ENCODE peak calls at places on chromosomes 12 and 14, in four cellular contexts. One of them, this sample, is unnamed.

GRCh38 chr14:105484069-105484996 is 2.4 kb upstream of the CRIP1 start:
- DNase-seq in sigmoid colon: no peak
- DNase-seq in HL-60: no peak
- DNase-seq in upper lobe of left lung: no peak
- DNase-seq in this sample: no peak

GRCh38 chr14:22547948-22548750 is 40.9 kb downstream of the DAD1 start:
- DNase-seq in sigmoid colon: no peak
- DNase-seq in HL-60: no peak
- DNase-seq in upper lobe of left lung: no peak
- DNase-seq in this sample: no peak

GRCh38 chr14:27672047-27672446 is 1074.2 kb upstream of the NOVA1 start:
- DNase-seq in sigmoid colon: no peak
- DNase-seq in HL-60: no peak
- DNase-seq in upper lobe of left lung: no peak
- DNase-seq in this sample: no peak

GRCh38 chr14:34843011-34843554 is 32.1 kb downstream of the BAZ1A start:
- DNase-seq in sigmoid colon: no peak
- DNase-seq in HL-60: peak; percentile 5
- DNase-seq in upper lobe of left lung: no peak
- DNase-seq in this sample: no peak

GRCh38 chr12:54588110-54588831 is at the start of gene PPP1R1A:
- DNase-seq in sigmoid colon: no peak
- DNase-seq in HL-60: no peak
- DNase-seq in upper lobe of left lung: no peak
- DNase-seq in this sample: no peak

GRCh38 chr12:64733857-64734256 is 25.3 kb downstream of the GNS start:
- DNase-seq in sigmoid colon: no peak
- DNase-seq in HL-60: no peak
- DNase-seq in upper lobe of left lung: no peak
- DNase-seq in this sample: no peak

GRCh38 chr12:8823565-8824300 is 1.3 kb downstream of the A2ML1 start:
- DNase-seq in sigmoid colon: no peak
- DNase-seq in HL-60: peak; percentile 3
- DNase-seq in upper lobe of left lung: peak; percentile 37
- DNase-seq in this sample: no peak

GRCh38 chr14:74965770-74966153 is 10.4 kb upstream of the PGF start:
- DNase-seq in sigmoid colon: peak; percentile 17
- DNase-seq in HL-60: no peak
- DNase-seq in upper lobe of left lung: no peak
- DNase-seq in this sample: no peak

GRCh38 chr14:98466807-98467206 is 805.2 kb downstream of the BCL11B start:
- DNase-seq in sigmoid colon: no peak
- DNase-seq in HL-60: no peak
- DNase-seq in upper lobe of left lung: no peak
- DNase-seq in this sample: no peak

DNA sequence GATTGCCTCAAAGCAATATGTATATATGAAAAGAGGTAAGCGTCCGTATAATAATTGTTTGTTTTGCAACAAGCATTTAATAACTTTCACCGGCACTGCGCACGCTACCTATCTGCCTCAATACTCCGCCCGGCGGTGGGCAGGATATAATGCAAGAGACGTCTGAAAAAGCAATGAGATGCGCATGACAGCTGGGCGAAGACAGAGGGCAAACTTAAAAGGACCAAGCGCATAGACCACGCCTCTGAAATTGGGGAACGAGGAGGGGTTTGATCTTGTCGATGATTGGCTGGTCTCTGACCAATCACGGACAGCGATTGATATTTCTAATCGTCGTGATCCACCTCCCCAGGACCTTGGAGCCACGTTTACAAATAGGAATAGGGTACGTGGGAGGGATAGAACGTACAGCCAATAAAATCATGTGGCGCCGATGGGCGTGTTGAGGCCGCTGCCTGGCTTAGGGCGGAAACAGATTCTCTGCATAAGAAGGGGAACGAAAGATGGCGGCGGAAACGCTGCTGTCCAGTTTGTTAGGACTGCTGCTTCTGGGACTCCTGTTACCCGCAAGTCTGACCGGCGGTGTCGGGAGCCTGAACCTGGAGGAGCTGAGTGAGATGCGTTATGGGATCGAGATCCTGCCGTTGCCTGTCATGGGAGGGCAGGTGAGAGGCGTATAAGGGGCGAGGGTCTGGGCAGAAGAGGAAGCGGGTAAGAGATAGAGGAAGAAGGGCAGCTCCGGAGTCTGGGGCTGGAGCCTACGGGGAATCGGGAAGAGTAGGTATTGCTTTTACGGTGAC is at the start of gene OS9:
- DNase-seq in sigmoid colon: peak; percentile 99
- DNase-seq in HL-60: peak; percentile 100
- DNase-seq in upper lobe of left lung: peak; percentile 99
- DNase-seq in this sample: peak; percentile 96
- TF ChIP-seq POLR2AphosphoS5 in sigmoid colon: peak; percentile 88
- TF ChIP-seq POLR2AphosphoS5 in HL-60: peak; percentile 92
- TF ChIP-seq POLR2AphosphoS5 in upper lobe of left lung: peak; percentile 88
- TF ChIP-seq POLR2AphosphoS5 in this sample: peak; percentile 91

GRCh38 chr12:27491226-27491625 is 32.8 kb upstream of the PPFIBP1 start:
- DNase-seq in sigmoid colon: no peak
- DNase-seq in HL-60: no peak
- DNase-seq in upper lobe of left lung: no peak
- DNase-seq in this sample: no peak

GRCh38 chr12:27486986-27487385 is 37.0 kb upstream of the PPFIBP1 start:
- DNase-seq in sigmoid colon: no peak
- DNase-seq in HL-60: no peak
- DNase-seq in upper lobe of left lung: no peak
- DNase-seq in this sample: no peak

GRCh38 chr12:27493260-27493935 is 30.6 kb upstream of the PPFIBP1 start:
- DNase-seq in sigmoid colon: no peak
- DNase-seq in HL-60: no peak
- DNase-seq in upper lobe of left lung: no peak
- DNase-seq in this sample: no peak

DNA sequence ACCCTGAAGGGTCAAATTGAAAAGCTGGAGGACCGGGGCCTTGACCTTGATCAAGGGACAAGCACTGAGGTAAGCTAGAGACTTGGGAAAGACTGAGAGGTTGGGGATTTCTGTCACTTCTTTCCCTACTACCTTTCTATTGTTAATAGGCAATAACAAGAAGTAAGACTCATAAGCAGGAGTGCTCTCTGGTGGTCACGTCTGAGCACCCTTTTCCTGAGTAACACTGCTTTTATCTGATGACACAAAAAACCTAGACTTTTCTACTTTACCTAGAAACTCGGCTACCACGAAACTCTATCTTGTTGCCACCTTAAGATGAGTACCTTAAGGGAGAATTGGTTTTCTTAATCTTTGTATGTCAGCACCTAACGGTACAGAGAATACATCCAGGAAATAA is 35.5 kb upstream of the PPFIBP1 start:
- DNase-seq in sigmoid colon: no peak
- DNase-seq in HL-60: no peak
- DNase-seq in upper lobe of left lung: no peak
- DNase-seq in this sample: no peak
- TF ChIP-seq CTCF in sigmoid colon: no peak
- TF ChIP-seq CTCF in HL-60: no peak
- TF ChIP-seq CTCF in upper lobe of left lung: no peak
- TF ChIP-seq CTCF in this sample: no peak

GRCh38 chr12:132524405-132524804 is 34.5 kb downstream of the FBRSL1 start:
- DNase-seq in sigmoid colon: no peak
- DNase-seq in HL-60: no peak
- DNase-seq in upper lobe of left lung: peak; percentile 38
- DNase-seq in this sample: no peak
- TF ChIP-seq POLR2AphosphoS5 in sigmoid colon: no peak
- TF ChIP-seq POLR2AphosphoS5 in HL-60: no peak
- TF ChIP-seq POLR2AphosphoS5 in upper lobe of left lung: no peak
- TF ChIP-seq POLR2AphosphoS5 in this sample: no peak

DNA sequence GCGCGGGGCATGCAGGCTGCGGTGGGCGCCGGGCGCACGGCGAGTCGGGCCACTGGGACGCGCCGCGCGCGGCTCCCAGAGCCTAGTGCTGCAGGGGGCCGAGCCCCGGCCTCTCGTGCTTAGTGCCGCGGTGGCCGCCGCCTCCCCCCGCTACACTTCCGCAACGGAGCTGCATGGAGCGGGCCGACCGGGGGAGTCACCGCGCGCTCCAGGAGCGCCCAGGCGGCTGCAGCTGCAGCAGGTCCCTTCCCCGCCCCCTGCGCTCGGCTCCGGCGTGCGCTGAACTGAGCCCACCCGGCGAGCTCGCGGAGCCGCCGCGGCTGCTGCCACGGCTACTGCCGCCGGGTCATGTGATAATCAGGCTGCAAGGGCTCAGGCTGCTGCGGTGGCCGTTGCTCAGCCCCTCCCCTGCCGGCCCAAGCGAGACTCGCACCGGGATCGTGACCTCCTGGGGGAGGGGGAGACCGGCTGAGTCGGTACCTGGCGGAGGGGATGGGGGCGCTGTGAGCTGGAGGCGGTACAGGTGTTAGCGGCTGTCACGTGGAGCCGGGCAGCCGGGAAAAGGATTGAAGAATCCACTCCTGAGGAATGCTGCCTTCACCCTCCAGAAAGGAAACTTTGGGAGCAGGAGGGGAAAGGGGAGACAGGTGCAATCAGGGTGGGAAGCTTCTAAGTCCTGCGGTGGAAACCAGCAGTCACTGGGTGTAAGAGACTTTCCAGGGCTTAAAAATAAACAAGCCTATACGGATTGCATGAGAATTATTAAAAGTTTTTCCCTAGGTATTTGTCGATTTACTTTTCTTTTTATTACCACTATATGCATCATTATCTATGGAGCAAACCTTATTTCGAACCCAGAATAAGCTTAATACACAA is at the start of gene PPM1H:
- DNase-seq in sigmoid colon: peak; percentile 67
- DNase-seq in HL-60: peak; percentile 74
- DNase-seq in upper lobe of left lung: peak; percentile 91
- DNase-seq in this sample: peak; percentile 93
- TF ChIP-seq CTCF in sigmoid colon: no peak
- TF ChIP-seq CTCF in HL-60: no peak
- TF ChIP-seq CTCF in upper lobe of left lung: peak; percentile 73
- TF ChIP-seq CTCF in this sample: peak; percentile 32

DNA sequence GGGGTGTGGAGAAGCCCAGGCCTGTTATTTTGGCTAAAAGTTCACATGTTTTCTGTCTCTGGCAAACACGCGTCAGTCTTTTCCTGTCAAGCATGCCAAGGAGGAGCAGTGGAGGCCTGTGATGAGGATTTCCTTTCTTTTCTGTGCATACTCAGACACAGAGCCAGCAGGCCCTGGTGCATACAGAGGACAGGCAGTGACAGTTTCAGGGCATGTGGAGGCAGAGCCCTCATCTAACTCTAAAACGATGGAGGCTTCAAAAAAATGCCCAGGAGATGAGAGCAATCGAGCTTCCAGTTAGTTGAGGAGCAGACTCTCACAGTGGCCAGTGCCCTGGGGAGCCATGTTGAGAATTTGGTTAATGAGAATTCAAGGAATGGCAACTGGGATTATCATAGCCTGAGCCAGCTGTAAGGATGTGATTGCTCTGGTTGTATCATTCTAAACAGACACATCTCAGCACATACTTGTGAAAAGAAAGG is 66.5 kb downstream of the TRAFD1 start:
- DNase-seq in sigmoid colon: no peak
- DNase-seq in HL-60: no peak
- DNase-seq in upper lobe of left lung: no peak
- DNase-seq in this sample: no peak
- TF ChIP-seq POLR2AphosphoS5 in sigmoid colon: no peak
- TF ChIP-seq POLR2AphosphoS5 in HL-60: no peak
- TF ChIP-seq POLR2AphosphoS5 in upper lobe of left lung: no peak
- TF ChIP-seq POLR2AphosphoS5 in this sample: no peak

DNA sequence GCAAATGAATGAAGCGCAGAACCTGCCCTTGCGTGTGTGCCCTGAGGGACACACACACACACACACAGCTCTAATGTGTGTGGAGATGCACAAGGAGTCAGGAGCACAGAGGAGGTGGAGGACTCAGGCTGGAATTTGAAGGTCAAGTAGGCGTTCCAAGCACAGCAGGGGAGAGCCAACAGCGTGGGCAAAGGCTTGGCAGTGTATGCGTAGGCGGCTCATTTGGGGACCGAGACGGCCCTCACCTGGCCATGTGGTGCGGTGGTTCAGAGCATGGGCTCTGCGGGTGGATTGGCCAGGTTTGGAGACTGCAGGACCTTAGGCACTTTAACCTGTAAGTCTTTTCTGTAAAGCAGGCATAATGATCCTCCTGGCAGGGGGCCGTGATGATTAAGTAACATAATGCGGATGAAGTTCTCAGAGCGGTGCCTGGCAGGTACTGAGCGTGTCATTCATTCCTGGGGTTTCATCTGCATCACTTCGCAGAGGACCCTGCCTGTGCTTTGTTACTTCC is 69.5 kb upstream of the SLC24A4 start:
- DNase-seq in sigmoid colon: no peak
- DNase-seq in HL-60: no peak
- DNase-seq in upper lobe of left lung: no peak
- DNase-seq in this sample: no peak
- TF ChIP-seq CTCF in sigmoid colon: no peak
- TF ChIP-seq CTCF in HL-60: no peak
- TF ChIP-seq CTCF in upper lobe of left lung: no peak
- TF ChIP-seq CTCF in this sample: no peak

GRCh38 chr12:13204428-13204827 is 7.9 kb downstream of the EMP1 start:
- DNase-seq in sigmoid colon: no peak
- DNase-seq in HL-60: no peak
- DNase-seq in upper lobe of left lung: no peak
- DNase-seq in this sample: no peak
- TF ChIP-seq POLR2AphosphoS5 in sigmoid colon: no peak
- TF ChIP-seq POLR2AphosphoS5 in HL-60: no peak
- TF ChIP-seq POLR2AphosphoS5 in upper lobe of left lung: no peak
- TF ChIP-seq POLR2AphosphoS5 in this sample: no peak

GRCh38 chr12:55736076-55736475 is 6.8 kb upstream of the GDF11 start:
- DNase-seq in sigmoid colon: peak; percentile 51
- DNase-seq in HL-60: no peak
- DNase-seq in upper lobe of left lung: peak; percentile 14
- DNase-seq in this sample: no peak
- TF ChIP-seq CTCF in sigmoid colon: no peak
- TF ChIP-seq CTCF in HL-60: no peak
- TF ChIP-seq CTCF in upper lobe of left lung: no peak
- TF ChIP-seq CTCF in this sample: no peak

GRCh38 chr14:29856516-29856915 is 71.1 kb downstream of the PRKD1 start:
- DNase-seq in sigmoid colon: no peak
- DNase-seq in HL-60: no peak
- DNase-seq in upper lobe of left lung: no peak
- DNase-seq in this sample: no peak

GRCh38 chr14:29857545-29857944 is 70.1 kb downstream of the PRKD1 start:
- DNase-seq in sigmoid colon: no peak
- DNase-seq in HL-60: no peak
- DNase-seq in upper lobe of left lung: no peak
- DNase-seq in this sample: no peak

GRCh38 chr14:29858299-29858698 is 69.3 kb downstream of the PRKD1 start:
- DNase-seq in sigmoid colon: no peak
- DNase-seq in HL-60: no peak
- DNase-seq in upper lobe of left lung: no peak
- DNase-seq in this sample: no peak

GRCh38 chr14:29851397-29851796 is 76.2 kb downstream of the PRKD1 start:
- DNase-seq in sigmoid colon: no peak
- DNase-seq in HL-60: no peak
- DNase-seq in upper lobe of left lung: no peak
- DNase-seq in this sample: no peak

GRCh38 chr14:29853272-29853671 is 74.4 kb downstream of the PRKD1 start:
- DNase-seq in sigmoid colon: no peak
- DNase-seq in HL-60: no peak
- DNase-seq in upper lobe of left lung: no peak
- DNase-seq in this sample: no peak
- TF ChIP-seq POLR2AphosphoS5 in sigmoid colon: no peak
- TF ChIP-seq POLR2AphosphoS5 in HL-60: no peak
- TF ChIP-seq POLR2AphosphoS5 in upper lobe of left lung: no peak
- TF ChIP-seq POLR2AphosphoS5 in this sample: no peak